ENCODE peak calls at places on chromosomes 11 and 22, in four cellular contexts. P is iPS DF 6.9, U is upper lobe of right lung, E is neural progenitor cell. D is an unnamed sample. For H3K4me1 and H3K27me3, the result is how much of the 10 kb centered on the place peaks cover.

GRCh38 chr22:27405672-27406388 is 395.7 kb downstream of the MN1 start:
- DNase-seq in U (peak), E (peak), P (no peak), D (peak)

GRCh38 chr11:13928566-13929251 is 33.8 kb upstream of the SPON1 start:
- DNase-seq in P (no peak), U (no peak), E (no peak), D (no peak)

GRCh38 chr11:128720522-128720985 is 26.7 kb downstream of the FLI1 start:
- DNase-seq in E (peak), P (no peak), U (no peak), D (peak)

GRCh38 chr11:116657842-116658825 is 114.7 kb downstream of the BUD13 start:
- DNase-seq in P (no peak), U (no peak), E (no peak), D (no peak)

GRCh38 chr11:120133216-120134105 is 4.5 kb downstream of the TRIM29 start:
- DNase-seq in U (peak), E (no peak), P (no peak), D (peak)

GRCh38 chr11:114762437-114762836 is 84.1 kb downstream of the NXPE2 start:
- DNase-seq in E (peak), U (peak), P (peak), D (peak)

GRCh38 chr22:49994361-49995058 is 18.1 kb downstream of the IL17REL start:
- DNase-seq in E (no peak), U (peak), P (no peak), D (peak)

GRCh38 chr11:73999581-74000306 is 9.1 kb downstream of the UCP3 start:
- DNase-seq in U (no peak), P (no peak), E (no peak), D (no peak)

GRCh38 chr11:33262016-33262638 is 4.9 kb downstream of the HIPK3 start:
- DNase-seq in P (no peak), U (no peak), E (no peak), D (no peak)

GRCh38 chr11:17897495-17897894 is 115.4 kb downstream of the SERGEF start:
- DNase-seq in U (no peak), E (no peak), P (no peak), D (no peak)

GRCh38 chr11:100445231-100445735 is 241.8 kb upstream of the ARHGAP42 start:
- DNase-seq in P (no peak), U (no peak), E (peak), D (no peak)

GRCh38 chr22:32754413-32755041 is 47.0 kb upstream of the TIMP3 start:
- DNase-seq in U (no peak), E (no peak), P (no peak), D (no peak)

GRCh38 chr11:130315354-130315970 is 745 bp upstream of the ZBTB44 start:
- DNase-seq in U (peak), E (peak), P (peak), D (peak)

GRCh38 chr11:22809893-22810292 is 19.7 kb downstream of the SVIP start:
- DNase-seq in E (no peak), P (no peak), U (no peak), D (no peak)

GRCh38 chr11:78898376-78898775 is 323.7 kb upstream of the NARS2 start:
- DNase-seq in U (no peak), E (no peak), P (no peak), D (no peak)

GRCh38 chr11:17354070-17354924 is 2.7 kb downstream of the NCR3LG1 start:
- DNase-seq in E (peak), P (no peak), U (no peak), D (no peak)

GRCh38 chr11:125153837-125154236 is 10.7 kb upstream of the PKNOX2 start:
- DNase-seq in U (no peak), P (no peak), E (no peak), D (no peak)

GRCh38 chr11:121207485-121208115 is 85.0 kb upstream of the SC5D start:
- DNase-seq in E (no peak), P (no peak), U (no peak), D (no peak)

GRCh38 chr11:17906436-17906835 is 106.4 kb downstream of the SERGEF start:
- DNase-seq in E (peak), U (no peak), P (peak), D (peak)

GRCh38 chr22:19178659-19179471 is at the start of gene SLC25A1:
- DNase-seq in U (peak), E (peak), P (peak), D (peak)

GRCh38 chr22:41330169-41330568 is 28.8 kb downstream of the ZC3H7B start:
- DNase-seq in P (no peak), U (no peak), E (no peak), D (no peak)

GRCh38 chr22:46696225-46696518 is 41.9 kb downstream of the CERK start:
- DNase-seq in U (no peak), P (no peak), E (no peak), D (no peak)

GRCh38 chr11:128796275-128796674 is 70.8 kb downstream of the KCNJ1 start:
- DNase-seq in P (no peak), E (no peak), U (no peak), D (no peak)

GRCh38 chr11:119147604-119148333 is 1.1 kb upstream of the ABCG4 start:
- DNase-seq in E (peak), P (no peak), U (no peak), D (no peak)

GRCh38 chr11:38824573-38824972 is 2226.5 kb upstream of the RAG2 start:
- DNase-seq in P (peak), U (no peak), E (peak), D (no peak)

GRCh38 chr11:102073253-102073652 is 26.0 kb downstream of the CFAP300 start:
- DNase-seq in P (no peak), U (no peak), E (no peak), D (no peak)

GRCh38 chr11:504053-504993 is 2.7 kb downstream of the RNH1 start:
- DNase-seq in E (no peak), U (peak), P (no peak), D (peak)

GRCh38 chr11:110463153-110463552 is 33.4 kb downstream of the FDX1 start:
- DNase-seq in U (peak), P (peak), E (peak), D (peak)

GRCh38 chr22:49946612-49947295 is 13.8 kb upstream of the PIM3 start:
- DNase-seq in P (no peak), E (peak), U (no peak), D (no peak)

GRCh38 chr11:66835762-66836405 is 7.4 kb upstream of the RCE1 start:
- DNase-seq in U (no peak), E (no peak), P (no peak), D (no peak)

GRCh38 chr22:50695421-50696250 is 23.0 kb downstream of the SHANK3 start:
- DNase-seq in E (no peak), U (peak), P (no peak), D (peak)

GRCh38 chr11:128859563-128860441 is 7.3 kb downstream of the KCNJ1 start:
- DNase-seq in E (peak), P (peak), U (peak), D (peak)

GRCh38 chr22:48823941-48824340 is 1003.7 kb downstream of the BRD1 start:
- DNase-seq in P (no peak), E (no peak), U (peak), D (no peak)

GRCh38 chr11:44609783-44610155 is 44.3 kb downstream of the CD82 start:
- DNase-seq in U (no peak), P (no peak), E (no peak), D (no peak)

GRCh38 chr11:61377461-61378160 is 14.8 kb upstream of the TMEM216 start:
- DNase-seq in E (no peak), U (no peak), P (no peak), D (no peak)

GRCh38 chr11:56296877-56297276 is 4.8 kb upstream of the OR8H1 start:
- DNase-seq in P (no peak), U (no peak), E (no peak), D (no peak)

GRCh38 chr11:128684582-128685382 is 9.1 kb upstream of the FLI1 start:
- DNase-seq in E (peak), U (no peak), P (no peak), D (peak)

GRCh38 chr22:27828214-27828587 is 26.6 kb upstream of the MN1 start:
- DNase-seq in U (no peak), E (no peak), P (no peak), D (no peak)

GRCh38 chr11:65014146-65014960 is at the start of gene ARL2:
- DNase-seq in P (no peak), U (peak), E (no peak), D (no peak)

GRCh38 chr11:47442514-47442913 is 6.4 kb downstream of the RAPSN start:
- DNase-seq in E (no peak), U (no peak), P (no peak), D (no peak)

DNA sequence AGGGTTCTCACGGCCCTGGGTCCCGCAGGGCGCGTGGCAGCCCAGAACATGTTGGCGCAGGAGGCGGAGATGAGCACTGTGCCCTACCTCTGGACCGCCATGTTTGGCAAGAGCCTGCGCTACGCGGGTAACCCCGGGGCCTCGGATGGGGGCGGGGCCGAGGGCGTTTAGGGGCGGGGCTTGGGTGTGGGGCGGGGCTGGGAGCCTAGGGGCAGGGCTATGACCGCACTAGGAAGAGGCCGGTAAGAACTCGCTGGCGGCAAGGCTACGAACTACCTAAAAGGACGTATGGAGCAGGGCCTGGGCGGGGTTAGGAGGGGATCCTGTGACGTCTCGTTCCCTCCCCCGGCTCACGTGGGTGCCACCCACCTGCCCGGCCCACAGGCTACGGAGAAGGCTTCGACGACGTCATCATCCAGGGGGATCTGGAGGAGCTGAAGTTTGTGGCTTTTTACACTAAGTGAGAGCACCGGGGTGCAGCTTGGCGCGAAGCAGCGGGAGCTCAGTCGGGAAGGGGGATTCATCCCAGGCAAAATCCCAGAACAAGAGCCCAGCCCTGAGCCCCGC is 2.8 kb upstream of the LZTR1 start:
- DNase-seq in U (peak), E (peak), P (no peak), D (peak)
- H3K4me3 ChIP-seq in U (peak), E (peak), P (peak), D (peak)

DNA sequence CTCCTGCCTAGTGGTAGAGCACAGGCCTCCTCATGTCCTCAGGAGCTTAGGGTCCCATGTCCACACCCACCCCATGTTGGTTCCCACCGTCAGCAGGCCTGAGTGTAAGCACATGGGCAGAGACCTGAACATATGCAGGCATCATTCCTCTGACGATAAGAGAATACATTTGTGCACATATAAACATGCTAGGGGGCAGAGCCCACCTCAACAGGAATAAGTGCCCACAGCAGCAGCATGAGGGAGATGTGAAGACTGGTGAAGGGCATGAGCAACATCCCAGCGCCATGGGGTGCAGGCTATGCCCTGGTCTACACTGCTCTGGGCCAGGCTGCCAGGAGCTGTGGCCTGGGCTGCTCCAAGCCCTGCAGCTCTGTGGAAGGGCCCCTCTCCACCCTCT is 16.9 kb downstream of the ADORA2A start:
- DNase-seq in E (no peak), P (no peak), U (no peak), D (no peak)
- H3K4me1 ChIP-seq in E (under half), P (under half), U (under half), D (under half)

GRCh38 chr22:45073064-45073463 is 63.3 kb upstream of the PHF21B start:
- DNase-seq in U (no peak), E (no peak), P (no peak), D (no peak)
- H3K27me3 ChIP-seq in U (half or more), E (under half), P (under half), D (half or more)

DNA sequence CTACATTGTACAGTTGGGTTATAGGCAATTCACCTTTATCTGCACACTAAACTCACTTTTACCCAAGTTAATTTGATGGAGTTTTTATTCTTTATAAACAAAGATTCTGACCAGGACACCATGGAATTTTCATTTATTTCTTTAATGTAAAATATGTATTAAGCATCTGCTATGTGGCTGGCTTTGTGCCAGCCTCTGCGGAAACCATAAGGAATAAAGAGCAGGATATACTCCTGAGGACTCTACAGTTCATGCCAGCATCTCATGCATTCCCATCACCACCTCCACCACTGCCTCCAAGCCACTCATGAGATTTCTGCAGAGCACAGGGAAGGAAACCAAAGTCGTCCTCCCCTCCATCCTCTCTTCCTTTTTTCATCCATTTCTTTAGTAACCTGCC is 100.0 kb upstream of the DBX1 start:
- DNase-seq in E (no peak), P (no peak), U (no peak), D (no peak)
- H3K4me3 ChIP-seq in E (no peak), P (no peak), U (no peak), D (no peak)

DNA sequence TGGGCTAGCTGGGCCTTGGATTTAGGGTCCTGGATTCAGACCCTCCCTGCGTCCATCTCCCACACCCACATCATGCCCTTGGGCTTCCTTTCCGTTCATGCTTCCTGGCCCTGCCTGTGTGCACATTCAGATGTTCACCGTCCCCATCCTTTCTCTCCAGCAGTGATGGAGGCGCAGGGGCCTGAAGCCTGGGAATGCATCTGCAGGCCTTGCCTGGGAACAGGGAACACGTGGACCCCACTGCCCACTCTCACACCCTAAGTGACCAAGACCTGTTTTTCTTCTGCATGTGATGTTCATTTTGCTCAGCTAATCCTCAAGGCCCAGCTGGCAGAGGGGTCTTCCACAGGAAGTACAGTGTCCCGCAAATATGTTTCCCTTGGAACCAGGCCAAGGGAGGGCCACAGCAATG is 91.6 kb upstream of the PARVA start:
- DNase-seq in E (no peak), P (no peak), U (no peak), D (no peak)
- H3K4me1 ChIP-seq in E (under half), P (under half), U (under half), D (under half)

GRCh38 chr11:69975822-69976221 is 102.3 kb upstream of the ANO1 start:
- DNase-seq in E (no peak), U (no peak), P (no peak), D (no peak)

GRCh38 chr11:69972351-69972802 is 105.7 kb upstream of the ANO1 start:
- DNase-seq in P (no peak), E (no peak), U (no peak), D (no peak)

GRCh38 chr11:69971741-69972140 is 106.4 kb upstream of the ANO1 start:
- DNase-seq in P (no peak), U (no peak), E (no peak), D (no peak)

GRCh38 chr11:69977951-69978350 is 100.2 kb upstream of the ANO1 start:
- DNase-seq in E (no peak), P (no peak), U (no peak), D (no peak)

GRCh38 chr11:69974528-69974927 is 103.6 kb upstream of the ANO1 start:
- DNase-seq in P (no peak), U (no peak), E (no peak), D (no peak)
- H3K27me3 ChIP-seq in P (under half), U (under half), E (under half), D (under half)

GRCh38 chr11:123069878-123070821 is 8.2 kb upstream of the HSPA8 start:
- DNase-seq in P (no peak), E (no peak), U (no peak), D (no peak)
- H3K4me3 ChIP-seq in P (no peak), E (no peak), U (peak), D (peak)

GRCh38 chr11:69298778-69299461 is 5.0 kb downstream of the MYEOV start:
- DNase-seq in U (peak), P (no peak), E (no peak), D (no peak)
- H3K4me1 ChIP-seq in U (under half), P (under half), E (under half), D (half or more)

GRCh38 chr11:75718406-75719088 is 909 bp downstream of the MOGAT2 start:
- DNase-seq in P (no peak), E (no peak), U (no peak), D (no peak)

GRCh38 chr11:75717608-75718403 is at the start of gene MOGAT2:
- DNase-seq in U (no peak), E (no peak), P (no peak), D (no peak)

GRCh38 chr11:75716659-75717058 is 979 bp upstream of the MOGAT2 start:
- DNase-seq in U (no peak), P (no peak), E (no peak), D (no peak)

GRCh38 chr11:75715688-75716087 is 1.9 kb upstream of the MOGAT2 start:
- DNase-seq in E (no peak), U (no peak), P (no peak), D (no peak)

GRCh38 chr11:75714211-75714610 is 3.4 kb upstream of the MOGAT2 start:
- DNase-seq in E (no peak), U (no peak), P (no peak), D (no peak)
- H3K27me3 ChIP-seq in E (under half), U (under half), P (under half), D (under half)

D was measured in lower lobe of right lung.